ENCODE peak calls at places on chromosome 11, in six cellular contexts. V, J, Q, G, T and X are unnamed samples. For H3K4me1, the result is how much of the 10 kb centered on the place peaks cover.

GRCh38 chr11:75147875-75148263 is 3.0 kb upstream of the SLCO2B1 start:
- DNase-seq in V (no peak), G (no peak), T (no peak), Q (no peak), J (no peak), X (peak)

GRCh38 chr11:61699737-61700160 is 19.6 kb downstream of the DAGLA start:
- DNase-seq in Q (no peak), T (no peak), J (no peak), V (peak), G (no peak), X (peak)

GRCh38 chr11:58316142-58316541 is 42.7 kb downstream of the OR5B17 start:
- DNase-seq in J (peak), T (no peak), G (peak), V (no peak), Q (no peak), X (no peak)

GRCh38 chr11:31050061-31050790 is 319.3 kb downstream of the DCDC1 start:
- DNase-seq in G (no peak), J (no peak), V (no peak), Q (no peak), T (no peak), X (no peak)

GRCh38 chr11:114179234-114179941 is 116.8 kb upstream of the NNMT start:
- DNase-seq in V (peak), G (no peak), J (peak), Q (no peak), T (no peak), X (peak)

GRCh38 chr11:12922418-12922817 is 86.7 kb upstream of the RASSF10 start:
- DNase-seq in T (no peak), V (no peak), G (peak), Q (no peak), J (peak), X (no peak)

GRCh38 chr11:63321723-63322122 is 47.9 kb upstream of the SLC22A9 start:
- DNase-seq in T (no peak), J (no peak), V (no peak), G (no peak), Q (no peak), X (no peak)

GRCh38 chr11:97743205-97743742 is 1277.5 kb upstream of the CNTN5 start:
- DNase-seq in Q (no peak), G (peak), V (no peak), J (peak), T (no peak), X (no peak)

GRCh38 chr11:71248251-71248570 is 4.2 kb downstream of the SHANK2 start:
- DNase-seq in Q (no peak), V (no peak), T (no peak), J (no peak), G (no peak), X (no peak)

GRCh38 chr11:103530257-103530656 is 421.0 kb downstream of the DYNC2H1 start:
- DNase-seq in G (peak), T (no peak), V (no peak), Q (no peak), J (peak), X (no peak)

GRCh38 chr11:33802414-33802950 is 28.2 kb upstream of the FBXO3 start:
- DNase-seq in Q (no peak), T (peak), G (peak), J (peak), V (peak), X (peak)

GRCh38 chr11:131511794-131512193 is 141.4 kb downstream of the NTM start:
- DNase-seq in T (peak), G (no peak), Q (no peak), V (no peak), J (no peak), X (no peak)

GRCh38 chr11:68412593-68413475 is 47.7 kb upstream of the PPP6R3 start:
- DNase-seq in J (peak), G (peak), V (no peak), T (no peak), Q (no peak), X (no peak)

GRCh38 chr11:134580635-134581025 is 168.6 kb upstream of the B3GAT1 start:
- DNase-seq in G (no peak), V (no peak), T (no peak), J (no peak), Q (no peak), X (no peak)

GRCh38 chr11:80815752-80816453 is 1375.1 kb upstream of the TENM4 start:
- DNase-seq in J (no peak), Q (no peak), G (no peak), T (no peak), V (no peak), X (no peak)

GRCh38 chr11:61908730-61909622 is 8.4 kb downstream of the RAB3IL1 start:
- DNase-seq in J (no peak), T (no peak), V (peak), Q (peak), G (no peak), X (peak)

GRCh38 chr11:124482362-124483147 is 37.1 kb upstream of the OR8B8 start:
- DNase-seq in J (peak), Q (no peak), G (no peak), V (no peak), T (no peak), X (no peak)

GRCh38 chr11:74988541-74989268 is at the start of gene NEU3:
- DNase-seq in J (peak), Q (peak), T (peak), V (peak), G (peak), X (peak)

GRCh38 chr11:128689946-128690745 is 3.7 kb upstream of the FLI1 start:
- DNase-seq in J (peak), T (no peak), G (no peak), V (peak), Q (no peak), X (peak)

GRCh38 chr11:130037881-130038601 is 31.7 kb upstream of the APLP2 start:
- DNase-seq in V (no peak), G (peak), T (peak), J (peak), Q (no peak), X (no peak)

GRCh38 chr11:11420512-11420911 is 67.5 kb upstream of the CSNK2A3 start:
- DNase-seq in Q (no peak), V (no peak), J (no peak), G (no peak), T (no peak), X (peak)

GRCh38 chr11:86463120-86463519 is 88.4 kb downstream of the CCDC81 start:
- DNase-seq in Q (no peak), G (no peak), T (no peak), J (no peak), V (no peak), X (no peak)

GRCh38 chr11:10303558-10304363 is 1.1 kb upstream of the ADM start:
- DNase-seq in V (peak), J (peak), Q (peak), G (no peak), T (no peak), X (no peak)

GRCh38 chr11:61024938-61025818 is 53.7 kb downstream of the CD6 start:
- DNase-seq in Q (no peak), V (no peak), J (no peak), G (no peak), T (no peak), X (no peak)

GRCh38 chr11:128148208-128148607 is 439.1 kb downstream of the ETS1 start:
- DNase-seq in T (no peak), Q (no peak), G (no peak), J (no peak), V (no peak), X (no peak)

GRCh38 chr11:13349046-13349445 is 71.5 kb downstream of the BMAL1 start:
- DNase-seq in V (no peak), J (no peak), Q (no peak), G (no peak), T (no peak), X (no peak)

GRCh38 chr11:3123761-3124733 is 41.1 kb downstream of the OSBPL5 start:
- DNase-seq in J (peak), Q (peak), T (no peak), V (peak), G (peak), X (peak)

GRCh38 chr11:46920709-46921108 is 2.4 kb upstream of the LRP4 start:
- DNase-seq in T (no peak), J (peak), V (no peak), G (peak), Q (peak), X (no peak)

GRCh38 chr11:84714316-84714780 is 912.8 kb downstream of the DLG2 start:
- DNase-seq in Q (peak), V (no peak), T (peak), G (peak), J (peak), X (peak)

GRCh38 chr11:43686207-43686606 is 5.7 kb downstream of the HSD17B12 start:
- DNase-seq in Q (no peak), G (no peak), J (no peak), T (no peak), V (no peak), X (no peak)

GRCh38 chr11:58958500-58958899 is 19.2 kb downstream of the GLYATL1 start:
- DNase-seq in G (no peak), Q (no peak), V (no peak), T (no peak), J (no peak), X (no peak)

GRCh38 chr11:88695701-88696414 is 358.3 kb upstream of the CTSC start:
- DNase-seq in Q (no peak), V (peak), J (no peak), T (no peak), G (no peak), X (no peak)

GRCh38 chr11:87722756-87723599 is 452.3 kb downstream of the RAB38 start:
- DNase-seq in Q (no peak), G (no peak), T (no peak), J (peak), V (no peak), X (peak)

GRCh38 chr11:96237759-96238158 is 105.2 kb downstream of the MAML2 start:
- DNase-seq in V (no peak), T (no peak), Q (no peak), J (no peak), G (no peak), X (no peak)

GRCh38 chr11:126863294-126863997 is 137.1 kb downstream of the KIRREL3 start:
- DNase-seq in J (no peak), G (no peak), Q (no peak), T (no peak), V (no peak), X (no peak)

GRCh38 chr11:128686745-128687177 is 7.1 kb upstream of the FLI1 start:
- DNase-seq in J (peak), T (no peak), Q (peak), V (peak), G (no peak), X (no peak)

GRCh38 chr11:27468209-27468608 is 4.4 kb downstream of the LGR4 start:
- DNase-seq in Q (no peak), J (peak), V (no peak), T (no peak), G (peak), X (no peak)

GRCh38 chr11:123302751-123303195 is 107.7 kb upstream of the CLMP start:
- DNase-seq in V (no peak), T (no peak), J (peak), G (peak), Q (no peak), X (no peak)

GRCh38 chr11:45754261-45754709 is 50.7 kb upstream of the SLC35C1 start:
- DNase-seq in V (no peak), Q (no peak), J (no peak), T (no peak), G (peak), X (peak)
- H3K4me1 ChIP-seq in V (under half), Q (under half), J (under half), T (under half), G (under half), X (under half)

GRCh38 chr11:20309626-20310025 is 53.9 kb upstream of the HTATIP2 start:
- DNase-seq in T (no peak), Q (no peak), J (no peak), G (no peak), V (no peak), X (no peak)
- H3K4me1 ChIP-seq in T (under half), Q (under half), J (under half), G (under half), V (under half), X (under half)

DNA sequence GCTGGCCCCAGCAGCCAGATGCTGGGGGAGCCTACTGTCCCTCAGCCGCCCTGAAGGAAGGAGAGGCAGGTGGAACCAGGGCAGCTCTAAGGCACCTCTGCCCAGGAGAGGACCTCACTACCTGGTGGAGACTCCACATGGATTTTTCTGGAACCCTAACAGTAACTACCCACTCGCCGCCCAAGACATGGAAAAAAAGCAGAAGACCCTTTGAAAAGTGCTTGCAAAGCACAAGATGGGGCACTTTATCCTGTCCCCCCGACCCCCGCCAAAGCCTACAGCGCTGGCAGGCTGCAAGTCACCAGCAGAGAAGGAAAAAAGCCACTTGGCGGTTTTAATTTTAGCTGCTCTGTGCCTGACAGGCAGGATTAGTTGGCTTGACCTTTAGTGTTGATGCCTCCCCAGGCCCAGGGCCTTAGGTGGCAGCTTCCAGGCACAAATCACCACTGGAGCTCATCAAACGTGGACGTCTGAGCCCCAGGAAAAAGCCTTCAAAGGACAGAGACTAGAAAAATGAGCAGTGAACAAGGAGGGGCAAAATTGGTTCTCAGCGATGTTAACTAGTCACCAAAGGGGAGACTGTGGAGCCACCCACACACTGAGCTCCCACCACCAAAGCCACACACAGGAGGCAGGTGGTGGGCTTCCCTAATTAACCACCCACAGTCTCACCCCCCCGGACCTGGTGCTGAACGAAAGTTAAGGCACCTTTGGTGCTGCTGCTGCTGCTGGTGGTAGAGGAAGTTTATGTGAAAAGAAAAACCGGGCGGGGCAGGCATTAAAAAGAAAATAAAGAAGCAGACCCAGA is 4.2 kb upstream of the PYGM start:
- DNase-seq in Q (no peak), J (no peak), G (no peak), T (no peak), V (peak), X (no peak)
- H3K4me1 ChIP-seq in Q (under half), J (under half), G (under half), T (under half), V (under half), X (half or more)

GRCh38 chr11:35169754-35170153 is 30.8 kb downstream of the CD44 start:
- DNase-seq in J (no peak), Q (no peak), G (no peak), V (no peak), T (no peak), X (no peak)

GRCh38 chr11:35170503-35170902 is 31.5 kb downstream of the CD44 start:
- DNase-seq in Q (no peak), G (no peak), J (no peak), T (no peak), V (no peak), X (no peak)

GRCh38 chr11:35166369-35167360 is 27.7 kb downstream of the CD44 start:
- DNase-seq in J (peak), V (peak), G (peak), T (no peak), Q (peak), X (no peak)

GRCh38 chr11:35167451-35167954 is 28.5 kb downstream of the CD44 start:
- DNase-seq in Q (no peak), V (peak), T (no peak), G (peak), J (peak), X (peak)

DNA sequence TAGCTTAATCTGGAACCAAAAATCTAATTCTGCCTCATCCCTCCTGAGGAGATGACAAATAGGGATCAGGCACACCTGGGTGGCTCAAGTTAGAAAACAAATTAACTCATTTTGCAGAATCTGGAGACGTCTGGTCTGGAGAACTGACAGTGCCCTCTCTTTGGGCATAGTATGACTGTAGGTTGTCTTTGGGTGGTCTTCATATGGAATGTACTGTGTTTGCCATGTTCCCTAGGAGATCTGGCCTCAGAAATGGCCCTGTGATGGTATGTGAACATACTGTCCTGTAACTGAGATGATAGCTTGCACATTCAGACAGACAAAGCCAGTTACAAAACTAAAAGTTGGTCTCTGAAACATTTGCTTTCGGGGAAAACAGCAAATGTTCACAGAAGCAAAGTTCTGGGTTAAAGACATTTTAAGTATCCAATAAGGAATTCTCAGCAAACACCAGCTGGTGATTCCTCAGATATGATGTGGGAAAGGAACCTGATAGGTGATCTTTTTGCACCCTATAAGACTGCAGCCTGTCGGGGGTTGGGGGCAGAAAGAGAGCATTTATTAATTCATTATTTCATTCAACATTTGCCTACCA is 29.7 kb downstream of the CD44 start:
- DNase-seq in T (no peak), V (no peak), J (no peak), G (no peak), Q (no peak), X (no peak)
- H3K4me1 ChIP-seq in T (under half), V (under half), J (half or more), G (half or more), Q (half or more), X (under half)

GRCh38 chr11:69959461-69959860 is 118.7 kb upstream of the ANO1 start:
- DNase-seq in Q (no peak), G (no peak), V (peak), T (no peak), J (no peak), X (no peak)

GRCh38 chr11:69964247-69964643 is 113.9 kb upstream of the ANO1 start:
- DNase-seq in Q (no peak), G (no peak), V (no peak), J (no peak), T (no peak), X (no peak)

GRCh38 chr11:69963533-69964246 is 114.4 kb upstream of the ANO1 start:
- DNase-seq in G (no peak), J (peak), V (no peak), T (no peak), Q (no peak), X (no peak)

GRCh38 chr11:69962152-69962551 is 116.0 kb upstream of the ANO1 start:
- DNase-seq in J (peak), T (no peak), Q (no peak), G (peak), V (no peak), X (no peak)

GRCh38 chr11:69961738-69962137 is 116.4 kb upstream of the ANO1 start:
- DNase-seq in J (no peak), T (no peak), V (no peak), Q (no peak), G (no peak), X (no peak)
- H3K4me1 ChIP-seq in J (under half), T (under half), V (under half), Q (under half), G (under half), X (under half)

GRCh38 chr11:8811571-8811970 is 99.4 kb upstream of the AKIP1 start:
- DNase-seq in Q (no peak), J (no peak), T (no peak), V (no peak), G (no peak), X (no peak)

GRCh38 chr11:8810331-8811301 is 100.4 kb upstream of the AKIP1 start:
- DNase-seq in V (peak), T (peak), J (peak), Q (peak), G (peak), X (peak)

GRCh38 chr11:8808226-8808585 is 102.8 kb upstream of the AKIP1 start:
- DNase-seq in T (no peak), G (no peak), Q (no peak), J (no peak), V (no peak), X (no peak)

GRCh38 chr11:8809185-8809584 is 101.8 kb upstream of the AKIP1 start:
- DNase-seq in G (no peak), J (no peak), T (no peak), V (no peak), Q (no peak), X (no peak)

DNA sequence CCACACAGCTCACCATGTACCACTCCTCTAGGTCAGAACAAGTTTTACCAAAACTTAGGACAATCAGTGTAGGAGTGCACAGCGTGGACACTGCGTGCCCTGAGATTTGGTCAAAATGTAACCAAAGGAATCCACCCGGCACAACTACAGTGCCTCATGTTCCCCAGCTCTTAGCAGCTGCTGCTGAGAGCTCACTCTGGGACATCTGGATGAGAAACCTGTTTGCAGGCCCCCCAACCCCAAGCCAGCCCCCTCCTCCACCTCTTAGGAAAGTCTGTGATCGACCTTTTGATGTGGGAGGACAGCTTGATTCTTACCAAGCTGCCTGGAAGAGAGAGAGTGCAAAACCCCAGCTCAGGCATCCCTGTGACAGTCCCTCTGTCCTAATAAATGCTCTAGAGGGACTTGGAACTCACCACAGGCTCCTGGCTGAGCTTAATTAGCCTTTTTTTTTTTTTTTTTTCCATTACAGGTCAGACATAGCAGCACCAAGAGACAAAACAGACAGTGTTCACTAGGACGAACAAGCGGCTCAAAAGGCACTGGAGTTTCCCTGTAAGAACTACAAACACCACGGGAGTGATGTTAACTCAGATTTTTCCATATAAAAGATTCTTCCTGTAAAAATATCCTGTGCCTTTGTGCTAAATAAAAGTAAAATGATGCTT is 101.2 kb upstream of the AKIP1 start:
- DNase-seq in T (no peak), V (no peak), G (no peak), J (no peak), Q (no peak), X (no peak)
- H3K4me1 ChIP-seq in T (under half), V (under half), G (half or more), J (under half), Q (under half), X (half or more)